ENCODE peak calls at places on chromosomes 13 and 19, in seven cellular contexts. N is foreskin fibroblast; H is activated naive CD8-positive, alpha-beta T cell treated with anti-CD3 and anti-CD28 coated beads, Interleukin-2, amount 50 U/mL, for 24 hours; R is stimulated activated CD4-positive, alpha-beta T cell treated with anti-CD3 and anti-CD28 coated beads, TNF-alpha, amount 100 ng/mL, for 24 hours; O is astrocyte of the spinal cord; K is CD8-positive, alpha-beta T cell; G is naive B cell. Q is an unnamed sample.

GRCh38 chr19:1045247-1045603 is 5.3 kb downstream of the ABCA7 start:
- DNase-seq in K (peak; percentile 29), R (no peak), G (peak; percentile 44), H (peak; percentile 76), O (no peak), N (no peak), Q (no peak)

GRCh38 chr13:87122551-87122950 is 548.6 kb upstream of the SLITRK5 start:
- DNase-seq in K (no peak), G (no peak), O (peak; percentile 60), N (no peak), R (no peak), H (no peak), Q (no peak)

GRCh38 chr13:62879071-62879470 is 1463.4 kb upstream of the PCDH20 start:
- DNase-seq in N (peak; percentile 61), R (no peak), K (no peak), H (no peak), O (peak; percentile 60), G (no peak), Q (no peak)

GRCh38 chr19:12946092-12946845 is 607 bp downstream of the RAD23A start:
- DNase-seq in K (peak; percentile 31), R (peak; percentile 29), H (peak; percentile 63), N (peak; percentile 94), G (no peak), O (peak; percentile 88), Q (peak; percentile 89)

GRCh38 chr13:113086031-113086750 is 19.4 kb upstream of the F7 start:
- DNase-seq in K (no peak), R (no peak), O (no peak), G (no peak), H (no peak), N (no peak), Q (no peak)

GRCh38 chr19:35743640-35744306 is 1.4 kb downstream of the U2AF1L4 start:
- DNase-seq in R (no peak), H (no peak), N (no peak), K (no peak), O (no peak), G (no peak), Q (no peak)

GRCh38 chr13:20969182-20969581 is 66.6 kb upstream of the XPO4 start:
- DNase-seq in R (no peak), G (no peak), O (peak; percentile 50), H (no peak), N (peak; percentile 83), K (no peak), Q (no peak)

GRCh38 chr13:23618341-23618740 is 48.1 kb downstream of the TNFRSF19 start:
- DNase-seq in H (no peak), O (peak; percentile 98), K (no peak), G (no peak), R (no peak), N (peak; percentile 95), Q (peak; percentile 77)

GRCh38 chr19:3970313-3970807 is 539 bp downstream of the DAPK3 start:
- DNase-seq in O (no peak), K (no peak), H (no peak), N (no peak), G (no peak), R (no peak), Q (no peak)

GRCh38 chr13:37072024-37072423 is 12.5 kb upstream of the SUPT20H start:
- DNase-seq in G (no peak), H (no peak), K (no peak), N (no peak), O (no peak), R (no peak), Q (no peak)

GRCh38 chr13:42277618-42278276 is 5.8 kb downstream of the AKAP11 start:
- DNase-seq in R (no peak), N (no peak), K (no peak), O (no peak), H (no peak), G (no peak), Q (no peak)

GRCh38 chr13:106513025-106513424 is 22.4 kb downstream of the EFNB2 start:
- DNase-seq in R (no peak), H (no peak), N (peak; percentile 69), G (no peak), O (peak; percentile 81), K (no peak), Q (no peak)

GRCh38 chr19:53463263-53463662 is 4.3 kb upstream of the ZNF813 start:
- DNase-seq in N (peak; percentile 64), H (peak; percentile 10), R (no peak), G (no peak), K (no peak), O (peak; percentile 24), Q (peak; percentile 33)

GRCh38 chr19:18170714-18171255 is 2.8 kb upstream of the IFI30 start:
- DNase-seq in K (no peak), O (no peak), H (no peak), N (no peak), R (no peak), G (peak; percentile 51), Q (no peak)

GRCh38 chr19:55836340-55836739 is at the start of gene NLRP4:
- DNase-seq in G (no peak), N (no peak), R (no peak), H (no peak), O (no peak), K (no peak), Q (no peak)

GRCh38 chr13:28558567-28558966 is 63.6 kb upstream of the FLT1 start:
- DNase-seq in H (no peak), K (no peak), G (no peak), O (no peak), R (no peak), N (no peak), Q (no peak)

GRCh38 chr13:102267191-102267590 is 134.7 kb downstream of the FGF14 start:
- DNase-seq in R (no peak), O (no peak), N (peak; percentile 55), K (no peak), G (no peak), H (no peak), Q (no peak)

GRCh38 chr19:38690832-38691231 is 43.4 kb downstream of the ACTN4 start:
- DNase-seq in R (no peak), H (no peak), N (no peak), K (no peak), G (no peak), O (no peak), Q (no peak)

GRCh38 chr19:54536956-54537355 is 34.3 kb downstream of the LAIR2 start:
- DNase-seq in K (no peak), R (no peak), G (no peak), O (no peak), N (no peak), H (no peak), Q (no peak)

GRCh38 chr19:9721861-9722260 is 46.7 kb downstream of the ZNF846 start:
- DNase-seq in N (no peak), K (no peak), H (peak; percentile 11), O (no peak), G (no peak), R (no peak), Q (no peak)

GRCh38 chr13:29923554-29924481 is 73.4 kb upstream of the UBL3 start:
- DNase-seq in N (peak; percentile 95), G (peak; percentile 42), R (peak; percentile 47), H (peak; percentile 69), O (peak; percentile 99), K (peak; percentile 45), Q (peak; percentile 94)

GRCh38 chr19:19361075-19361594 is 40.5 kb downstream of the MAU2 start:
- DNase-seq in G (peak; percentile 53), O (peak; percentile 81), H (peak; percentile 79), R (peak; percentile 44), N (peak; percentile 94), K (peak; percentile 50), Q (peak; percentile 89)

GRCh38 chr13:110047511-110047910 is 259.4 kb downstream of the COL4A1 start:
- DNase-seq in H (no peak), N (peak; percentile 27), O (peak; percentile 81), G (no peak), K (no peak), R (no peak), Q (no peak)

GRCh38 chr19:13163609-13164364 is 13.6 kb downstream of the IER2 start:
- DNase-seq in K (no peak), O (peak; percentile 85), H (peak; percentile 65), G (peak; percentile 47), N (peak; percentile 97), R (no peak), Q (peak; percentile 75)

GRCh38 chr13:67094952-67095351 is 135.2 kb downstream of the PCDH9 start:
- DNase-seq in R (no peak), N (no peak), K (no peak), H (no peak), O (no peak), G (no peak), Q (no peak)

GRCh38 chr13:87274209-87274819 is 396.9 kb upstream of the SLITRK5 start:
- DNase-seq in H (peak; percentile 27), N (no peak), R (no peak), O (peak; percentile 70), G (no peak), K (no peak), Q (no peak)

GRCh38 chr19:18771328-18772242 is 19.5 kb downstream of the COMP start:
- DNase-seq in G (no peak), N (no peak), K (no peak), O (no peak), H (no peak), R (no peak), Q (no peak)

GRCh38 chr13:109166807-109167206 is 537.4 kb downstream of the MYO16 start:
- DNase-seq in O (no peak), N (no peak), H (no peak), G (no peak), R (no peak), K (no peak), Q (no peak)

GRCh38 chr19:45376045-45376724 is 5.8 kb upstream of the ERCC2 start:
- DNase-seq in N (peak; percentile 89), R (no peak), O (peak; percentile 87), H (no peak), G (no peak), K (no peak), Q (peak; percentile 89)

Q was measured in AG20443.